ENCODE peak calls at places on chromosomes 7 and 10, in six cellular contexts. B, U, F, G, K and Y are unnamed samples.

GRCh38 chr7:16084370-16084769 is 337.0 kb downstream of the CRPPA start:
- DNase-seq in F (no peak), G (peak; percentile 41), U (no peak), K (no peak), B (no peak), Y (no peak)

GRCh38 chr10:43843331-43844101 is 194.8 kb upstream of the ZNF32 start:
- DNase-seq in K (no peak), B (no peak), G (no peak), U (peak; percentile 76), F (no peak), Y (peak; percentile 49)

GRCh38 chr10:14839305-14839695 is 1.2 kb downstream of the HSPA14 start:
- DNase-seq in B (no peak), G (no peak), U (no peak), K (peak; percentile 53), F (no peak), Y (no peak)

GRCh38 chr7:111796671-111797070 is 234.4 kb upstream of the IMMP2L start:
- DNase-seq in F (no peak), K (no peak), G (no peak), B (no peak), U (no peak), Y (no peak)

GRCh38 chr10:74987339-74988054 is 124.0 kb upstream of the SAMD8 start:
- DNase-seq in G (no peak), B (no peak), F (no peak), U (no peak), K (no peak), Y (no peak)

GRCh38 chr7:105932835-105933477 is 30.1 kb upstream of the CDHR3 start:
- DNase-seq in G (no peak), B (no peak), U (peak; percentile 54), K (peak; percentile 32), F (no peak), Y (peak; percentile 85)

GRCh38 chr10:15585303-15585715 is 134.4 kb downstream of the ITGA8 start:
- DNase-seq in F (peak; percentile 55), U (peak; percentile 39), G (peak; percentile 46), K (peak; percentile 71), B (peak; percentile 7), Y (no peak)

GRCh38 chr10:122198631-122199030 is 72.5 kb upstream of the BTBD16 start:
- DNase-seq in U (no peak), F (no peak), G (no peak), K (no peak), B (no peak), Y (no peak)

GRCh38 chr7:116706668-116707126 is 34.7 kb downstream of the MET start:
- DNase-seq in U (no peak), B (peak; percentile 83), G (no peak), K (peak; percentile 27), F (no peak), Y (no peak)

GRCh38 chr10:68231106-68231901 is 609 bp downstream of the ATOH7 start:
- DNase-seq in F (peak; percentile 65), U (peak; percentile 65), B (peak; percentile 48), G (peak; percentile 43), K (peak; percentile 58), Y (no peak)

GRCh38 chr10:87803328-87803727 is 14.7 kb downstream of the ATAD1 start:
- DNase-seq in B (no peak), K (no peak), U (no peak), G (no peak), F (no peak), Y (no peak)

GRCh38 chr10:33801705-33802104 is 467.2 kb upstream of the NRP1 start:
- DNase-seq in K (no peak), B (peak; percentile 22), G (no peak), U (no peak), F (no peak), Y (no peak)

GRCh38 chr7:34550996-34551395 is 107.0 kb upstream of the NPSR1 start:
- DNase-seq in F (no peak), B (no peak), K (no peak), U (no peak), G (no peak), Y (no peak)

GRCh38 chr7:92836489-92837213 is at the start of gene CDK6:
- DNase-seq in B (no peak), F (peak; percentile 74), U (peak; percentile 54), G (peak; percentile 60), K (peak; percentile 76), Y (no peak)

GRCh38 chr7:95863623-95864022 is 91.3 kb downstream of the DYNC1I1 start:
- DNase-seq in F (no peak), G (no peak), B (no peak), U (no peak), K (no peak), Y (no peak)

GRCh38 chr7:80224416-80224815 is 89.8 kb downstream of the GNAI1 start:
- DNase-seq in G (no peak), K (no peak), F (no peak), B (no peak), U (no peak), Y (no peak)

GRCh38 chr10:30529373-30529998 is 95.5 kb downstream of the MAP3K8 start:
- DNase-seq in B (no peak), G (peak; percentile 45), U (peak; percentile 58), F (peak; percentile 91), K (peak; percentile 49), Y (no peak)

GRCh38 chr10:78260675-78261074 is 227.0 kb downstream of the RPS24 start:
- DNase-seq in K (no peak), B (no peak), U (no peak), G (no peak), F (no peak), Y (no peak)

GRCh38 chr10:78258303-78259030 is 224.8 kb downstream of the RPS24 start:
- DNase-seq in K (no peak), G (no peak), B (no peak), U (no peak), F (peak; percentile 83), Y (no peak)

GRCh38 chr10:78261291-78261690 is 227.6 kb downstream of the RPS24 start:
- DNase-seq in K (no peak), G (no peak), U (no peak), B (no peak), F (no peak), Y (no peak)

GRCh38 chr10:78259394-78259793 is 225.7 kb downstream of the RPS24 start:
- DNase-seq in G (no peak), F (peak; percentile 53), B (no peak), U (no peak), K (no peak), Y (no peak)

DNA sequence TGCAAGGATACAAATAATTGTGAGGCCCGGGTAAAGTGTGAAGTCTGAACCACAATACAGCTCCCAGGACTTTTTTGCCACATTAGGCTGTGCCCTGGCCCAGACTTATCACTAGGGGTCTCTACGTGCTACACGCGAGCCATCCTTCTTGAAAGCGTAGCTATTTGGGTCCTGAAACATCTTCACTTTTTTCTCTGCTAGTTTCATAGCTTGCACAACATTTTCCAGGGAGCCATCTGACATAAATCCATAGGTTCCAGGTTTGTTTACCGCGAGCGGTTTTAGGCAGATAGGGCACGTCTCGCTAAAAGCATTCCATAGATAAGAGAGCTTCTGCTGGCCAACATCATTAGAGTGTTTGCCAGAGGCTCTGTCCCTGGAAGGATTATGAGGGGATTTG is 226.5 kb downstream of the RPS24 start:
- DNase-seq in U (no peak), G (no peak), B (no peak), F (no peak), K (no peak), Y (no peak)
- TF ChIP-seq CTCF in U (no peak), G (no peak), B (no peak), F (no peak), K (no peak), Y (no peak)

DNA sequence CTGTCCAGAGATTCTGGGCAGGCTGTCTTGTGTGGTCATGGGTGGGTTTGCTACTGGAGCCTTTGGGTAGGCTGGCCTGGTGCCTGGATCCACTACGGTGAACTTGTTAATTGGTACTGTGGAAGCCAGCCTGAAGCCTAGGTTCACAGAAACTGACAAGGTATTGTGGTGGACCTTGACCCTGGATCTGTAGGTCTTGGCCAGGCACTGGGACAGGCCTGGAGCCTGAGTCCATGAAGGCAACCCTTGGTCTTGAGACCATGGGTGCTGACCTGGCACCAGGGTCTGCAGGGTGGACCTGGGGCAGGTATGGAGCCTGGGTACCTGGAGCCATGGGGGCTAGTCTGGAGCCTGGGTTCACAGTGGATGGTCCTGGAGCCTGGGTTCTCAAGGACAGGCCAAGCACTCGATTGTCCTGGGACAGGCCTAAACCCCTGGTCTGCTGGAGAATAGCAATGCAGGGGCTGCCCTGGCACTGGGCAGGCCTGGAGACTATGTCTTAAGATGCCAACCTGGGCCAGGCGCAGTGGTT is 85.8 kb downstream of the CCDC3 start:
- DNase-seq in F (no peak), B (no peak), U (no peak), K (no peak), G (no peak), Y (no peak)
- H3K36me3 ChIP-seq in F (no peaks in the 10 kb centered on the region), B (no peaks in the 10 kb centered on the region), U (no peaks in the 10 kb centered on the region), K (no peaks in the 10 kb centered on the region), G (no peaks in the 10 kb centered on the region), Y (no peaks in the 10 kb centered on the region)

GRCh38 chr7:28435152-28435551 is 22.8 kb downstream of the CREB5 start:
- DNase-seq in U (no peak), G (no peak), K (no peak), B (no peak), F (no peak), Y (no peak)
- H3K27me3 ChIP-seq in U (no peaks in the 10 kb centered on the region), G (no peaks in the 10 kb centered on the region), K (no peaks in the 10 kb centered on the region), B (peaks cover 57% of the 10 kb centered on the region), F (no peaks in the 10 kb centered on the region), Y (peaks cover 5% of the 10 kb centered on the region)

GRCh38 chr10:102312683-102313082 is 67.4 kb downstream of the GBF1 start:
- DNase-seq in G (no peak), B (no peak), U (no peak), K (no peak), F (no peak), Y (no peak)
- TF ChIP-seq CTCF in G (no peak), B (no peak), U (no peak), K (no peak), F (no peak), Y (no peak)

GRCh38 chr10:29461042-29461441 is 172.2 kb downstream of the LYZL1 start:
- DNase-seq in K (no peak), F (no peak), G (no peak), U (no peak), B (no peak), Y (no peak)

GRCh38 chr10:29470843-29471482 is 163.8 kb downstream of the SVIL start:
- DNase-seq in U (no peak), B (no peak), F (no peak), K (no peak), G (no peak), Y (no peak)

GRCh38 chr10:29470355-29470705 is 164.4 kb downstream of the SVIL start:
- DNase-seq in G (no peak), U (no peak), B (no peak), F (no peak), K (no peak), Y (no peak)

GRCh38 chr10:29469481-29470354 is 165.1 kb downstream of the SVIL start:
- DNase-seq in G (no peak), B (no peak), K (no peak), F (no peak), U (no peak), Y (no peak)

GRCh38 chr10:29465384-29465783 is 169.4 kb downstream of the SVIL start:
- DNase-seq in G (no peak), F (no peak), B (no peak), U (no peak), K (no peak), Y (no peak)
- H3K36me3 ChIP-seq in G (peaks cover 100% of the 10 kb centered on the region), F (peaks cover 97% of the 10 kb centered on the region), B (no peaks in the 10 kb centered on the region), U (peaks cover 99% of the 10 kb centered on the region), K (peaks cover 19% of the 10 kb centered on the region), Y (peaks cover 4% of the 10 kb centered on the region)